ENCODE peak calls at places on chromosomes 12 and 14, in six cellular contexts. O is cardiac muscle cell, N is GM10248, Y is uterus, J is GM06990, S is B cell. T is an unnamed sample.

GRCh38 chr12:112728909-112729308 is 62.6 kb upstream of the RPH3A start:
- DNase-seq in S (no peak), J (no peak), O (no peak), N (no peak), Y (no peak), T (no peak)

GRCh38 chr14:100155049-100155621 is 4.3 kb downstream of the DEGS2 start:
- DNase-seq in J (no peak), O (peak), N (no peak), Y (no peak), S (no peak), T (peak)

GRCh38 chr12:92608418-92609091 is 94.2 kb upstream of the PLEKHG7 start:
- DNase-seq in N (no peak), Y (no peak), O (peak), J (no peak), S (peak), T (no peak)

GRCh38 chr12:19444097-19444496 is 4.8 kb downstream of the AEBP2 start:
- DNase-seq in O (no peak), J (no peak), S (no peak), Y (no peak), N (no peak), T (no peak)

GRCh38 chr14:79404874-79405273 is 806.4 kb downstream of the DIO2 start:
- DNase-seq in O (no peak), J (no peak), Y (no peak), S (no peak), N (no peak), T (no peak)

GRCh38 chr12:105951732-105952131 is 187.0 kb downstream of the NUAK1 start:
- DNase-seq in Y (no peak), N (no peak), S (no peak), O (no peak), J (no peak), T (no peak)

GRCh38 chr12:576613-577110 is 86.6 kb downstream of the NINJ2 start:
- DNase-seq in J (no peak), N (no peak), O (no peak), Y (peak), S (no peak), T (no peak)

GRCh38 chr14:63454863-63455622 is 88.1 kb downstream of the PPP2R5E start:
- DNase-seq in N (no peak), O (no peak), Y (no peak), S (no peak), J (no peak), T (no peak)

GRCh38 chr12:109753959-109754358 is 40.3 kb downstream of the FAM222A start:
- DNase-seq in Y (peak), J (no peak), O (no peak), S (no peak), N (no peak), T (no peak)

GRCh38 chr14:102499401-102500189 is 10.0 kb downstream of the ANKRD9 start:
- DNase-seq in Y (no peak), J (no peak), O (no peak), S (no peak), N (no peak), T (no peak)

GRCh38 chr14:84129028-84129427 is 1400.9 kb upstream of the FLRT2 start:
- DNase-seq in N (no peak), O (no peak), S (no peak), Y (no peak), J (no peak), T (no peak)
- TF ChIP-seq CTCF in N (no peak), O (no peak), S (no peak), Y (no peak), J (no peak), T (no peak)

DNA sequence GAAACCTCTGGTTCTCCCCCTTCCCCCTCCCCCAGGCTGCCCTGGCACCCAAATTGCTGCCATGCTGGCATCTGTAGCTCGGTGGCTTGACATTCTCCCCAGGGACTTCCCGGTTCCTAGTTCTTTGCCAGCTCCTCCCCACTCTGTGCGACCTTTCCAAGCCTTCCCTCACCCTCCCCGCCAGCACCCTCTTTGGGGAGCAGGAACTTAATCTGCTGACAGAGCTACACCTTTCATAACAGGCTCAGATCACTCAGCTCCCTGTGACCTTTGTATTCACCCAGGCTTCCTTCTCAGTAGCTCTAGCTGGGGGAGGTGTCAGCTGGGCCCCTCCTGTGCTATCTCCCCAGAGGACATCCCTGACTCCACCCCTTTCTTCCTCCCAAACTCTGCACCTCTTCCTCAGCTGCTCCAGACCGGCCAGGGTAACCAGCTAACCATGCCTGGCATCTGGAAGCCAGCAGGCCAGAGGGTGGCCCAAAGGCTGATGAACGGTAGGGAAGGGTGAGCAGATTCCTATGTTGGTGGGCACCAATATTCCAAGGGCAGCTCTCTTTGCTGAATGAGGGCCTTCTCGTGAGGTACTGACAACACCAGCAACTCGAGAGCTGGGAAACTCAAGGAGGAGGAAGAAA is 1.8 kb upstream of the COX14 start:
- DNase-seq in N (peak), S (peak), J (no peak), O (no peak), Y (no peak), T (peak)
- TF ChIP-seq CTCF in N (no peak), S (no peak), J (no peak), O (no peak), Y (no peak), T (no peak)

GRCh38 chr14:104509673-104510072 is 69.9 kb upstream of the C14orf180 start:
- DNase-seq in S (no peak), O (no peak), J (no peak), N (no peak), Y (no peak), T (no peak)
- TF ChIP-seq CTCF in S (no peak), O (no peak), J (no peak), N (no peak), Y (no peak), T (no peak)

GRCh38 chr12:127600211-127600610 is 666.8 kb upstream of the TMEM132C start:
- DNase-seq in O (no peak), S (no peak), Y (no peak), N (no peak), J (no peak), T (no peak)
- TF ChIP-seq CTCF in O (no peak), S (no peak), Y (no peak), N (no peak), J (no peak), T (no peak)

DNA sequence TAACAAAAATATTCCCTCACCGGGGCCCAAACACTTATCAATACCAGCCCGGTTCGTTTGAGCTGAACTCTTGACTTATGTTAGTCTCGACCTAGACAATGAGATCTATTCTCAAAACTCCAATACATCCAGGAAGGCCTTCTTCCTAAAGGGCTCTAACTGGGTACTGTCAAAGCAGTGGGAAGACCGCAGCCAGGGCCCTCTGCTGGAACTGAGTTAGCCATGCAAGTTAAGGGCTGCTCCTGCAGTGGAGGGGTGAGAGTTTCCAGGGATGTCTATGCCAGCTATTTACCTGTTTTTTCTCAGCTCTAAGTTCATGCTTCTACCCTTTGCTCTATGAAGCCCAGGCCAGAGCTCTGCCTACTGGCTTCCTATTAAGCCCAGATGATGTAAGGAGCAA is 348.8 kb downstream of the GXYLT1 start:
- DNase-seq in O (peak), Y (no peak), S (no peak), N (no peak), J (no peak), T (no peak)
- TF ChIP-seq CTCF in O (no peak), Y (no peak), S (no peak), N (no peak), J (no peak), T (no peak)

GRCh38 chr12:121223283-121223946 is 13.5 kb downstream of the P2RX4 start:
- DNase-seq in S (peak), O (no peak), Y (no peak), N (no peak), J (no peak), T (peak)
- TF ChIP-seq CTCF in S (peak), O (no peak), Y (no peak), N (peak), J (peak), T (peak)

GRCh38 chr12:43662736-43663135 is 95.9 kb downstream of the PUS7L start:
- DNase-seq in O (no peak), N (no peak), S (no peak), J (no peak), Y (no peak), T (no peak)
- TF ChIP-seq CTCF in O (no peak), N (no peak), S (no peak), J (no peak), Y (no peak), T (no peak)

DNA sequence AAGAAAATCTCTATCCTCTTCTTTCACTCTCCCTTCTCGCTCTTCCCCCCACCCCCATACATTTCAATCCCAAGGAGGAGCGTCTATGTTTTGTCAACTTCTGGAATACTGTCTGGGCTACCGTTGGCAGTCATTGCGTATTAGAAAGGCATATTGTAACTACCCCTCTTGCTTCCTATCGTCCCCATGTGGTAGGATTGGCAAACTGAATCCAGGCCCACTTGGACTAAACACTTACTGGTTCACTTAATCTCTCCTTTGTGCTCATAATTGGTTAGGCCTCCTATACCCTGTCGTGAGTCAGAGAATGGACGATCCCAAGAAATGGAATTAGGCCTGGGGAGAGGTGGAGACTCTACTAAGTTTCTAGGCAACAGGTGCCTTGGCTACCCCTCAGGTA is 68.8 kb upstream of the SLC8A3 start:
- DNase-seq in S (peak), J (no peak), O (no peak), Y (no peak), N (peak), T (peak)
- TF ChIP-seq CTCF in S (peak), J (peak), O (peak), Y (no peak), N (no peak), T (peak)